ENCODE peak calls at places on chromosomes 16 and 17, in eight cellular contexts. F is tibial nerve, I is spleen, R is BJ, C is fibroblast of the aortic adventitia, E is AG10803, L is A549, Z is GM12865. H is an unnamed sample.

GRCh38 chr17:41885733-41886132 is 20.5 kb upstream of the KLHL11 start:
- DNase-seq in F (no peak), I (no peak), R (no peak), C (no peak), E (no peak), L (peak), Z (no peak), H (no peak)

GRCh38 chr17:47837401-47838039 is 3.6 kb downstream of the SCRN2 start:
- DNase-seq in F (no peak), I (no peak), R (no peak), C (no peak), E (no peak), L (no peak), Z (no peak), H (no peak)

GRCh38 chr17:18963126-18964017 is 11.4 kb downstream of the SLC5A10 start:
- DNase-seq in F (no peak), I (no peak), R (no peak), C (no peak), E (peak), L (no peak), Z (no peak), H (peak)

GRCh38 chr17:48543854-48544355 is 1.0 kb downstream of the HOXB2 start:
- DNase-seq in F (no peak), I (no peak), R (no peak), C (peak), E (no peak), L (no peak), Z (no peak), H (no peak)

GRCh38 chr16:89564476-89565255 is 4.2 kb downstream of the RPL13 start:
- DNase-seq in F (no peak), I (no peak), R (no peak), C (no peak), E (no peak), L (no peak), Z (peak), H (no peak)

GRCh38 chr17:78709119-78709681 is 72.9 kb downstream of the CYTH1 start:
- DNase-seq in F (no peak), I (no peak), R (no peak), C (no peak), E (no peak), L (no peak), Z (peak), H (no peak)

GRCh38 chr17:17811381-17812210 is 25.2 kb downstream of the SREBF1 start:
- DNase-seq in F (no peak), I (no peak), R (no peak), C (no peak), E (no peak), L (no peak), Z (no peak), H (no peak)

GRCh38 chr16:47726031-47726675 is 265.0 kb downstream of the PHKB start:
- DNase-seq in F (no peak), I (no peak), R (no peak), C (no peak), E (no peak), L (no peak), Z (no peak), H (no peak)

GRCh38 chr17:65498831-65499230 is 62.6 kb downstream of the AXIN2 start:
- DNase-seq in F (no peak), I (no peak), R (no peak), C (no peak), E (no peak), L (no peak), Z (no peak), H (no peak)

GRCh38 chr16:66524601-66525164 is 25.2 kb downstream of the TK2 start:
- DNase-seq in F (no peak), I (peak), R (no peak), C (no peak), E (no peak), L (no peak), Z (peak), H (no peak)

DNA sequence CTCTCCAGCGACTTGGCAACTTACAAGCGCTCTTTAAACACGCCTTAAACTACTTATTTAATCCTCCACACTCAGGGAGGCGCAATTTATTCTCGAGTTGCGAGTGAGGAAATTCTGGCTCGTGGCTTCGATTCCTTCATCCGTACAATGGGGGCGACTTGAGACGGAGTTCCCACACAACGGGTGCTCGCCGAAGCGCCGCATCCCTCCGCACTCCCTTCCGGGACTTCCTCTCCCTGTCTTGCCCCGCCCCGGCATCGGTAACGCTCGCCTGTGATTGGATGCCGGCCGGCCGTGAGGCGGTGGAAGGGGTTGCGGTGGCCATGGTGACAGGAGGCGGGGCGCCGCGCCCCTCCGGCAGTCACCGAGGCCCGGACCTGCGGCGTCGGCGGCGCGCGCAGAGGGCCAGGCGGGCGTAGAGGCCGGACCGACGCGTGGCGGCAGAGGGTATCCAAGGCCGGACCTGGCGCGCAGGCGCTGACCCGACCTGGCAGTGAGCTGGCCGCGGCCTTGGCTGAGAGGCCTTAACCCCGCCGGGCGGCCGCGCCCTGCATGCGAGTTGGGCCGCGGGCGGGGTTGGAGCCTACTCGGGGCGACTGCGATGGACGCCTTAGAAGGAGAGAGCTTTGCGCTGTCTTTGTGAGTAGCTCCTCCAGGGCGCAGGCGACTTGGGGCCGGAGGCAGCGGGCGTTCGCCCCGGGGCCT is at the start of gene ARL2BP:
- DNase-seq in F (peak), I (peak), R (peak), C (peak), E (peak), L (peak), Z (peak), H (peak)
- TF ChIP-seq CTCF in F (peak), I (no peak), R (no peak), C (no peak), E (peak), L (peak), Z (no peak), H (peak)

GRCh38 chr16:79411805-79412204 is 188.7 kb downstream of the MAF start:
- DNase-seq in F (no peak), I (no peak), R (no peak), C (no peak), E (no peak), L (no peak), Z (no peak), H (no peak)
- H3K4me3 ChIP-seq in F (no peak), I (no peak), R (no peak), C (no peak), E (no peak), L (no peak), Z (no peak), H (no peak)

GRCh38 chr16:17277981-17278381 is 192.8 kb downstream of the XYLT1 start:
- DNase-seq in F (no peak), I (no peak), R (no peak), C (peak), E (no peak), L (peak), Z (peak), H (no peak)
- TF ChIP-seq CTCF in F (peak), I (no peak), R (peak), C (peak), E (peak), L (peak), Z (peak), H (peak)

GRCh38 chr17:68640601-68641000 is 39.4 kb upstream of the FAM20A start:
- DNase-seq in F (no peak), I (no peak), R (peak), C (peak), E (no peak), L (no peak), Z (no peak), H (no peak)
- H3K4me3 ChIP-seq in F (no peak), I (no peak), R (no peak), C (no peak), E (no peak), L (no peak), Z (no peak), H (no peak)

DNA sequence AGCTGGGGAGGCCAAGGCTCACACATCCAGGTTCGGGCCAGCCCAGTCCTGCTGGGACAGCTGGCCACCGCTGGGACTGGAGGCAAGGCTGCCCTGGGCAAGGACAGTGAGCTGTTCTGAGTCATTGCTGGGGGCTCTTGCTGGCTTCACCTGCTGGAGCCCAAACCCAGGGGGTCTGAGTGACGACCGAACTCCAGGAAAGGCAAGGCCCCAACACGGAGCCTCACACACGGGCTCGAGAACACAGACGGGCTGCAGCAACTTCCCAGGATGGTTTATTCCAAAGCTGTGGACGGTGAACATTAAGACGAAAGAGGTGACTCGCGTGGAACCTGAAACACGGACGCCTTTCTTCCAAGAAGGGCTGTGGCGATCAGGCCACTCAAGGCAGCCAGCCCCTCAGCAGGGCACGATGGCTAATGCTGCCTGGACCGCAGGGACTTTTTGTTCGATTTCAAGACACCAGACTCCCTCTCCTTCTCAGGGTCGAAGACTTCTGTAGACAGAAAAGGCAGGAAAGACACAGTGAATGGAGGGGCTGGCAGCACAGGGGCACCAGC is 21.5 kb downstream of the KDM8 start:
- DNase-seq in F (no peak), I (no peak), R (no peak), C (no peak), E (no peak), L (no peak), Z (no peak), H (no peak)
- TF ChIP-seq CTCF in F (no peak), I (no peak), R (no peak), C (no peak), E (no peak), L (no peak), Z (no peak), H (no peak)